ENCODE peak calls at places on chromosomes 13 and 19, in nine cellular contexts. U is GM23338; C is fibroblast of lung; H is astrocyte; X is BJ; G is CD8-positive, alpha-beta T cell; T is heart right ventricle; I is IMR-90; E is adrenal gland. L is an unnamed sample. For H3K36me3, the result is how much of the 10 kb centered on the place peaks cover.

GRCh38 chr19:38425810-38426466 is at the start of gene RASGRP4:
- DNase-seq in U (peak), C (no peak), H (no peak), X (no peak), G (peak), T (peak), I (no peak), E (no peak), L (peak)

GRCh38 chr19:17616961-17617806 is 61.7 kb downstream of the COLGALT1 start:
- DNase-seq in U (peak), C (no peak), H (peak), X (no peak), G (no peak), T (no peak), I (peak), E (no peak), L (no peak)

GRCh38 chr19:21751379-21751778 is 16.0 kb downstream of the ZNF100 start:
- DNase-seq in U (no peak), C (peak), H (peak), X (no peak), G (no peak), T (no peak), I (peak), E (peak), L (no peak)

GRCh38 chr13:66656050-66656449 is 574.1 kb downstream of the PCDH9 start:
- DNase-seq in U (peak), C (no peak), H (no peak), X (no peak), G (no peak), T (no peak), I (no peak), E (no peak), L (no peak)

GRCh38 chr13:39485314-39485700 is 117.7 kb downstream of the LHFPL6 start:
- DNase-seq in U (no peak), C (no peak), H (peak), X (no peak), G (no peak), T (no peak), I (peak), E (no peak), L (no peak)

GRCh38 chr13:26599885-26600284 is 42.4 kb downstream of the WASF3 start:
- DNase-seq in U (no peak), C (no peak), H (no peak), X (no peak), G (no peak), T (no peak), I (no peak), E (no peak), L (no peak)

GRCh38 chr19:19157808-19158207 is 12.3 kb downstream of the MEF2B start:
- DNase-seq in U (no peak), C (no peak), H (no peak), X (no peak), G (no peak), T (no peak), I (no peak), E (no peak), L (no peak)

GRCh38 chr19:33394723-33395560 is 21.4 kb downstream of the CEBPG start:
- DNase-seq in U (no peak), C (peak), H (no peak), X (no peak), G (no peak), T (no peak), I (no peak), E (no peak), L (no peak)

GRCh38 chr13:40149611-40150283 is 494.3 kb downstream of the COG6 start:
- DNase-seq in U (no peak), C (peak), H (peak), X (peak), G (no peak), T (no peak), I (peak), E (peak), L (no peak)

GRCh38 chr13:68176486-68176885 is 946.4 kb upstream of the PCDH9 start:
- DNase-seq in U (no peak), C (peak), H (peak), X (no peak), G (no peak), T (no peak), I (peak), E (peak), L (no peak)

GRCh38 chr13:47539317-47539716 is 461.8 kb downstream of the SUCLA2 start:
- DNase-seq in U (no peak), C (peak), H (no peak), X (no peak), G (no peak), T (no peak), I (no peak), E (no peak), L (no peak)

GRCh38 chr13:53254495-53254894 is 225.9 kb downstream of the OLFM4 start:
- DNase-seq in U (peak), C (no peak), H (no peak), X (no peak), G (no peak), T (no peak), I (no peak), E (no peak), L (no peak)

GRCh38 chr13:37602743-37603381 is 4.3 kb upstream of the POSTN start:
- DNase-seq in U (no peak), C (peak), H (no peak), X (no peak), G (no peak), T (no peak), I (peak), E (no peak), L (no peak)

GRCh38 chr19:10018786-10019185 is 5.5 kb downstream of the RDH8 start:
- DNase-seq in U (no peak), C (no peak), H (no peak), X (no peak), G (no peak), T (no peak), I (no peak), E (no peak), L (no peak)

GRCh38 chr19:46232468-46232867 is 2.9 kb downstream of the IGFL1 start:
- DNase-seq in U (no peak), C (no peak), H (no peak), X (no peak), G (no peak), T (no peak), I (no peak), E (no peak), L (no peak)
- TF ChIP-seq CTCF in U (no peak), C (no peak), H (no peak), X (no peak), G (no peak), T (no peak), I (no peak), E (no peak), L (no peak)

DNA sequence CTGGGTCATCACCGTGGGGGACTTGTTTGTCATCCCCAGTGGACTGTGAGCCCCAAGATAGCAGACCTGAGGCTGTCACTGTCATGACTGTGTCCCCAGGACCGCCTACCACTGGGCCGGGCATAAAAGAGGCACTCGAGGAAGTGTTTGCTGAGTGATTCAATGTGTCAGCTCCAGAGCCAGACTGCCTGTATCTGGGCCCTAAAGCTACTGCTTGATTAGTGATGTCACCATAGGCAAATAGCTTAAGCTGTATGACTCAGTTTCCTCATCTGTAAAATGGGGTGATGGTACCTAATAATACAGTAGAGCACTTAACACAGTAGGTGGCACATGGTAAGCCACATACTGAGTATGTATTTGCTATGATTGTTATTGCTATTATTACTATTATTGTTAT is 11.2 kb upstream of the CEACAM19 start:
- DNase-seq in U (no peak), C (no peak), H (no peak), X (no peak), G (no peak), T (no peak), I (no peak), E (no peak), L (no peak)
- H3K36me3 ChIP-seq in U (under half), C (under half), H (half or more), X (under half), G (under half), T (under half), I (half or more), E (under half), L (under half)

GRCh38 chr19:2269244-2270156 is 12.5 kb downstream of the PEAK3 start:
- DNase-seq in U (peak), C (peak), H (peak), X (peak), G (peak), T (peak), I (peak), E (peak), L (peak)
- TF ChIP-seq CTCF in U (no peak), C (no peak), H (no peak), X (no peak), G (no peak), T (no peak), I (no peak), E (no peak), L (peak)

GRCh38 chr13:49996166-49996915 is 501 bp upstream of the TRIM13 start:
- DNase-seq in U (peak), C (peak), H (peak), X (no peak), G (peak), T (peak), I (peak), E (peak), L (peak)

GRCh38 chr13:49996951-49997895 is at the start of gene TRIM13:
- DNase-seq in U (peak), C (peak), H (peak), X (no peak), G (peak), T (peak), I (peak), E (peak), L (peak)

GRCh38 chr13:49997935-49998334 is 1.1 kb downstream of the TRIM13 start:
- DNase-seq in U (peak), C (peak), H (no peak), X (no peak), G (no peak), T (no peak), I (no peak), E (no peak), L (no peak)

GRCh38 chr13:50001287-50001686 is 4.4 kb downstream of the TRIM13 start:
- DNase-seq in U (no peak), C (no peak), H (no peak), X (no peak), G (no peak), T (no peak), I (no peak), E (no peak), L (no peak)

DNA sequence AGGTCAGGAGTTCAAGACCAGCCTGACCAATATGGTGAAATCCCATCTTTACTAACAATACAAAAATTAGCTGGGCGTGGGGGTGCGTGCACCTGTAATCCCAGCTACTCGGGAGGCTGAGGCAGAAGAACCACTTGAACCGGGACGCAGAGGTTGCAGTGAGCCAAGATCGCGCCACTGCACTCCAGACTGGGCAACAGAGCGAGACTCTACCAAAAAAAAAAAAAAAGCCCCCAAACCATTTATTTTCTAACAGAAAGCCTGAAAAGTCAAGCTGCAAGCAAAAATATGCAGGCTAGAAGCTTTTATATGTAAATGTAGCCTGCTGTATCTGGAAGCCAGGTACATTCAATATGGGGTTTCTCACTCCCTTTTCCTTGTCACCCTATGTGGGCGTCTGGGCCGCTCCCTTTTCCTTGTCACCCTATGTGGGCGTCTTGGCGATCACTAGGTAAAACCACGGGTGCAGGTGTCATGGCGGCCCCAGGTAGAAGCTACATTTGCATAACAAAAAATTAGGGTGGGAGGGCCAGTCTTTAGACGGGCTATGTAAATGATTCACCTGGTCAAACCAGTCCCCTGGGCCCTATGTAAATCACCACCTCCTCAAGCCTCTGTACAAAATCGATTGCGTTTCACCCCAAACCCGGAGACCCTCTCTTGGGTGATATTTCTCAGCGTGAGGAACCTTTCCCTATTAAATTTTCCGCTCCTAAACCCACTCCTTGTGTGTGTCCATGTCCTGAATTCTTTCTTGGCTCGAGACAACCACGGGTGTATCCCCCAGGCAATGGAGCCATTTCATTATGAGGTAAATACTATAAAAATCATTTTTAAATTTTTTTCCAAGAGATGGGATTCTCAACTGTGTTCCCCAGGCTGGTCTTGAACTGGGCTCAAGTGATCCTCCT is 2.1 kb downstream of the TRIM13 start:
- DNase-seq in U (peak), C (no peak), H (no peak), X (no peak), G (no peak), T (no peak), I (no peak), E (no peak), L (no peak)
- H3K36me3 ChIP-seq in U (under half), C (under half), H (under half), X (under half), G (under half), T (under half), I (under half), E (under half), L (under half)

GRCh38 chr13:109968876-109969577 is 182.6 kb upstream of the IRS2 start:
- DNase-seq in U (no peak), C (peak), H (no peak), X (no peak), G (no peak), T (peak), I (no peak), E (no peak), L (no peak)

GRCh38 chr13:109971006-109971744 is 184.8 kb upstream of the IRS2 start:
- DNase-seq in U (no peak), C (no peak), H (no peak), X (peak), G (no peak), T (peak), I (no peak), E (no peak), L (no peak)

GRCh38 chr13:109974354-109974753 is 188.0 kb upstream of the IRS2 start:
- DNase-seq in U (no peak), C (peak), H (peak), X (no peak), G (no peak), T (no peak), I (peak), E (no peak), L (no peak)

GRCh38 chr13:109973279-109973678 is 186.9 kb upstream of the IRS2 start:
- DNase-seq in U (no peak), C (no peak), H (no peak), X (no peak), G (no peak), T (no peak), I (no peak), E (no peak), L (no peak)

GRCh38 chr13:109971745-109972090 is 185.3 kb upstream of the IRS2 start:
- DNase-seq in U (no peak), C (no peak), H (no peak), X (no peak), G (no peak), T (no peak), I (no peak), E (no peak), L (no peak)
- TF ChIP-seq CTCF in U (no peak), C (no peak), H (no peak), X (no peak), G (no peak), T (no peak), I (no peak), E (no peak), L (no peak)

GRCh38 chr19:4492337-4493103 is 20.4 kb downstream of the HDGFL2 start:
- DNase-seq in U (no peak), C (no peak), H (no peak), X (no peak), G (no peak), T (no peak), I (no peak), E (no peak), L (no peak)
- H3K36me3 ChIP-seq in U (under half), C (under half), H (under half), X (under half), G (under half), T (under half), I (half or more), E (under half), L (under half)

GRCh38 chr13:108349269-108349668 is 79.8 kb downstream of the TNFSF13B start:
- DNase-seq in U (no peak), C (no peak), H (no peak), X (no peak), G (no peak), T (no peak), I (no peak), E (no peak), L (no peak)

GRCh38 chr13:108342369-108343289 is 73.1 kb downstream of the TNFSF13B start:
- DNase-seq in U (peak), C (peak), H (peak), X (no peak), G (no peak), T (no peak), I (peak), E (no peak), L (no peak)

GRCh38 chr13:108346376-108346775 is 76.9 kb downstream of the TNFSF13B start:
- DNase-seq in U (peak), C (no peak), H (no peak), X (no peak), G (peak), T (no peak), I (no peak), E (no peak), L (no peak)

DNA sequence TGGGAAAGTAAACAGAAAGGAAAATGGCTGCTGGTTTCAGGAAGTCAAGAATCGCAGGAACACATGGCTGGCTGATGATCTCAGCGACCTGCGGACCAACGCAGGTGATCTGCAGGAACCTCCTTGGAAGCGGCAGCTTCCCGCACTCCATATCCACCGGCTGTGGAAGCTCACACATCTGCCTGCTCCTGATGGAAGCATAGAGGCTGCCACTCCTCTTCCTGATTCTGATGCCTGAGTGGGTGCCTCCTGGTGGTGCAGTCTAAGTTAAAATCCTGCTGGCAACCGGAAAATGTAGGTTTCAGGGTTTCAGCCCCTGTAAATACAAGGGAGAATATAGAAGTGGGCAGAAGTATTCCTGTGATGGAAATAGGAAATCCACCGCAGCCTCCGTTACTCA is 75.5 kb downstream of the TNFSF13B start:
- DNase-seq in U (peak), C (no peak), H (no peak), X (no peak), G (no peak), T (no peak), I (no peak), E (no peak), L (no peak)
- TF ChIP-seq CTCF in U (peak), C (no peak), H (no peak), X (no peak), G (no peak), T (no peak), I (no peak), E (no peak), L (no peak)

GRCh38 chr19:40705950-40706619 is 10.6 kb downstream of the COQ8B start:
- DNase-seq in U (no peak), C (no peak), H (no peak), X (no peak), G (no peak), T (no peak), I (no peak), E (no peak), L (no peak)
- H3K36me3 ChIP-seq in U (under half), C (under half), H (under half), X (under half), G (under half), T (under half), I (half or more), E (under half), L (under half)

GRCh38 chr13:42651936-42652641 is 78.1 kb downstream of the TNFSF11 start:
- DNase-seq in U (no peak), C (no peak), H (no peak), X (no peak), G (no peak), T (no peak), I (no peak), E (no peak), L (no peak)

GRCh38 chr13:42650470-42650869 is 76.5 kb downstream of the TNFSF11 start:
- DNase-seq in U (no peak), C (peak), H (no peak), X (no peak), G (no peak), T (no peak), I (no peak), E (no peak), L (no peak)

GRCh38 chr13:42653694-42654093 is 79.7 kb downstream of the TNFSF11 start:
- DNase-seq in U (no peak), C (no peak), H (no peak), X (no peak), G (no peak), T (no peak), I (no peak), E (no peak), L (no peak)

GRCh38 chr13:42652642-42653415 is 78.9 kb downstream of the TNFSF11 start:
- DNase-seq in U (peak), C (no peak), H (no peak), X (no peak), G (no peak), T (no peak), I (no peak), E (no peak), L (no peak)

DNA sequence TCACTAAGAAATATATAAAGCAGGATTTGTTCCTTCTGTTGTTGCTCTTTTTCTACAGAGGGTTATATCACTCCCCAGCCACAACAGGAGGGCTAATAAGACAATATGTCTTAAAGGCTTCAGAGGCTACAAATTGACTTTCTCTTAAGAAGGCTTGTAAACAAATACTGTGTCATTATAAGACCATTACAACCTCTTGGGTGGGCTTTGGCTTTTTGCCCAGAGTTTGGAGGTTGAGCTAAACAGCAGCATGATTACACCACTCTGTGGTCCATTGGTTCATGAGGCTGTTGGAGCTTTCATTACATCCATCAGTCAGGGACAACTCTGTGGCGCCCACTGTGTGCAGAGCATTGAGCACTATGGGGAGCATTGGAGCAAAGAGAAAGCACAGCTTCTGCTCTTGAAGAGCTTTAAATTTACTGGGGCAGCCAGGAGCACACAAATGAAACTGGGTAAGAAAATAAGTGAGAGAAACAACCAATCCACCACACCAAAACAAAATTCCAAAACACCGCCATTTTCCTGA is 75.9 kb downstream of the TNFSF11 start:
- DNase-seq in U (no peak), C (peak), H (no peak), X (no peak), G (no peak), T (no peak), I (no peak), E (no peak), L (no peak)
- TF ChIP-seq CTCF in U (no peak), C (no peak), H (no peak), X (no peak), G (no peak), T (no peak), I (no peak), E (no peak), L (no peak)

DNA sequence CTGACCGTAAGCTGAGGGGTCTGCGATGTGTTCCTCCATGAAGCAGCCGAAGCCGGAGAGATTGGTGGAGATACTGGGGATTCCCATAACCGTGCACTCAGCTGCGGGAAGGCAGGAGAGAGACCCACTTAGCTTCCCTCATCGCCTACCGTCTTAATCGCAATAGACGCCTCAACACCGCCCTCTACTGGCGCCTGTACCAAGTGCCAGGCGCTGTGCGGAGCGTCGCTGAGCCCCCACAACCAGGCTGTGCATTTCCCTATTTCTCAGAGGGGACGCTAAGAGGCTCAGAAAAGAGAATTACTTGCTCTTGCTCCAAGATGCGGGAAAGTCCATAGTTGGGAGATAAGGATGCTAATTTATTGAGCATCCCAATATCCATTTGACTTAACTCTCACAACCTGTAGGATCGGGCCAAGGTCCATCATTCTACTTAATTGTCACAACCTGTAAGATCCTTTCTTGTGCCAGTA is 5.8 kb downstream of the FTL start:
- DNase-seq in U (peak), C (peak), H (no peak), X (no peak), G (peak), T (peak), I (peak), E (peak), L (peak)
- H3K36me3 ChIP-seq in U (under half), C (under half), H (under half), X (under half), G (under half), T (under half), I (under half), E (under half), L (under half)

L was measured in GM06990.